ENCODE peak calls at places on chromosome 3, in ten cellular contexts. One of them, this sample, is unnamed.

GRCh38 chr3:59502806-59503205 is 453.0 kb upstream of the CFAP20DC start:
- DNase-seq in GM12878: no peak
- DNase-seq in naive thymus-derived CD4-positive, alpha-beta T cell: peak; percentile 11
- DNase-seq in ascending aorta: no peak
- DNase-seq in A549: no peak
- DNase-seq in left ventricle myocardium inferior: no peak
- DNase-seq in SK-N-SH: no peak
- DNase-seq in spleen: no peak
- DNase-seq in CD8-positive, alpha-beta T cell: no peak
- DNase-seq in body of pancreas: no peak
- DNase-seq in this sample: no peak

GRCh38 chr3:183967693-183968092 is 50.0 kb downstream of the ABCC5 start:
- DNase-seq in GM12878: no peak
- DNase-seq in naive thymus-derived CD4-positive, alpha-beta T cell: no peak
- DNase-seq in ascending aorta: no peak
- DNase-seq in A549: no peak
- DNase-seq in left ventricle myocardium inferior: no peak
- DNase-seq in SK-N-SH: no peak
- DNase-seq in spleen: no peak
- DNase-seq in CD8-positive, alpha-beta T cell: no peak
- DNase-seq in body of pancreas: no peak
- DNase-seq in this sample: no peak

GRCh38 chr3:181969925-181970324 is 258.2 kb downstream of the SOX2 start:
- DNase-seq in GM12878: no peak
- DNase-seq in naive thymus-derived CD4-positive, alpha-beta T cell: no peak
- DNase-seq in ascending aorta: no peak
- DNase-seq in A549: no peak
- DNase-seq in left ventricle myocardium inferior: no peak
- DNase-seq in SK-N-SH: no peak
- DNase-seq in spleen: no peak
- DNase-seq in CD8-positive, alpha-beta T cell: no peak
- DNase-seq in body of pancreas: no peak
- DNase-seq in this sample: no peak

GRCh38 chr3:13667330-13667729 is 118.4 kb downstream of the FBLN2 start:
- DNase-seq in GM12878: no peak
- DNase-seq in naive thymus-derived CD4-positive, alpha-beta T cell: no peak
- DNase-seq in ascending aorta: no peak
- DNase-seq in A549: no peak
- DNase-seq in left ventricle myocardium inferior: no peak
- DNase-seq in SK-N-SH: no peak
- DNase-seq in spleen: no peak
- DNase-seq in CD8-positive, alpha-beta T cell: no peak
- DNase-seq in body of pancreas: no peak
- DNase-seq in this sample: no peak

GRCh38 chr3:197820550-197821335 is 29.7 kb downstream of the LRCH3 start:
- DNase-seq in GM12878: no peak
- DNase-seq in naive thymus-derived CD4-positive, alpha-beta T cell: no peak
- DNase-seq in ascending aorta: no peak
- DNase-seq in A549: peak; percentile 70
- DNase-seq in left ventricle myocardium inferior: no peak
- DNase-seq in SK-N-SH: no peak
- DNase-seq in spleen: no peak
- DNase-seq in CD8-positive, alpha-beta T cell: no peak
- DNase-seq in body of pancreas: no peak
- DNase-seq in this sample: no peak

GRCh38 chr3:43390255-43390588 is 103.9 kb downstream of the SNRK start:
- DNase-seq in GM12878: no peak
- DNase-seq in naive thymus-derived CD4-positive, alpha-beta T cell: no peak
- DNase-seq in ascending aorta: no peak
- DNase-seq in A549: no peak
- DNase-seq in left ventricle myocardium inferior: no peak
- DNase-seq in SK-N-SH: no peak
- DNase-seq in spleen: no peak
- DNase-seq in CD8-positive, alpha-beta T cell: no peak
- DNase-seq in body of pancreas: peak; percentile 91
- DNase-seq in this sample: no peak

GRCh38 chr3:15819576-15819975 is 21.8 kb upstream of the ANKRD28 start:
- DNase-seq in GM12878: no peak
- DNase-seq in naive thymus-derived CD4-positive, alpha-beta T cell: no peak
- DNase-seq in ascending aorta: no peak
- DNase-seq in A549: no peak
- DNase-seq in left ventricle myocardium inferior: no peak
- DNase-seq in SK-N-SH: no peak
- DNase-seq in spleen: no peak
- DNase-seq in CD8-positive, alpha-beta T cell: no peak
- DNase-seq in body of pancreas: no peak
- DNase-seq in this sample: no peak

GRCh38 chr3:31753050-31753425 is 220.3 kb downstream of the STT3B start:
- DNase-seq in GM12878: no peak
- DNase-seq in naive thymus-derived CD4-positive, alpha-beta T cell: no peak
- DNase-seq in ascending aorta: no peak
- DNase-seq in A549: no peak
- DNase-seq in left ventricle myocardium inferior: no peak
- DNase-seq in SK-N-SH: no peak
- DNase-seq in spleen: no peak
- DNase-seq in CD8-positive, alpha-beta T cell: no peak
- DNase-seq in body of pancreas: no peak
- DNase-seq in this sample: no peak

GRCh38 chr3:84066920-84067319 is 891.9 kb upstream of the CADM2 start:
- DNase-seq in GM12878: no peak
- DNase-seq in naive thymus-derived CD4-positive, alpha-beta T cell: no peak
- DNase-seq in ascending aorta: no peak
- DNase-seq in A549: no peak
- DNase-seq in left ventricle myocardium inferior: no peak
- DNase-seq in SK-N-SH: no peak
- DNase-seq in spleen: no peak
- DNase-seq in CD8-positive, alpha-beta T cell: no peak
- DNase-seq in body of pancreas: no peak
- DNase-seq in this sample: no peak

GRCh38 chr3:71512000-71512399 is 71.5 kb downstream of the FOXP1 start:
- DNase-seq in GM12878: no peak
- DNase-seq in naive thymus-derived CD4-positive, alpha-beta T cell: peak; percentile 60
- DNase-seq in ascending aorta: no peak
- DNase-seq in A549: no peak
- DNase-seq in left ventricle myocardium inferior: no peak
- DNase-seq in SK-N-SH: no peak
- DNase-seq in spleen: no peak
- DNase-seq in CD8-positive, alpha-beta T cell: peak; percentile 48
- DNase-seq in body of pancreas: no peak
- DNase-seq in this sample: peak; percentile 71
- H3K27ac ChIP-seq in GM12878: no peak overlapping the region
- H3K27ac ChIP-seq in naive thymus-derived CD4-positive, alpha-beta T cell: peak overlapping the region; percentile 36
- H3K27ac ChIP-seq in ascending aorta: peak overlapping the region; percentile 59
- H3K27ac ChIP-seq in A549: peak overlapping the region; percentile 76
- H3K27ac ChIP-seq in left ventricle myocardium inferior: no peak overlapping the region
- H3K27ac ChIP-seq in SK-N-SH: peak overlapping the region; percentile 47
- H3K27ac ChIP-seq in spleen: peak overlapping the region; percentile 15
- H3K27ac ChIP-seq in CD8-positive, alpha-beta T cell: no peak overlapping the region
- H3K27ac ChIP-seq in body of pancreas: no peak overlapping the region
- H3K27ac ChIP-seq in this sample: peak overlapping the region; percentile 27

GRCh38 chr3:4525555-4526238 is 32.5 kb downstream of the ITPR1 start:
- DNase-seq in GM12878: no peak
- DNase-seq in naive thymus-derived CD4-positive, alpha-beta T cell: no peak
- DNase-seq in ascending aorta: no peak
- DNase-seq in A549: no peak
- DNase-seq in left ventricle myocardium inferior: no peak
- DNase-seq in SK-N-SH: no peak
- DNase-seq in spleen: no peak
- DNase-seq in CD8-positive, alpha-beta T cell: no peak
- DNase-seq in body of pancreas: no peak
- DNase-seq in this sample: no peak

GRCh38 chr3:4531478-4532025 is 38.4 kb downstream of the ITPR1 start:
- DNase-seq in GM12878: no peak
- DNase-seq in naive thymus-derived CD4-positive, alpha-beta T cell: no peak
- DNase-seq in ascending aorta: no peak
- DNase-seq in A549: no peak
- DNase-seq in left ventricle myocardium inferior: no peak
- DNase-seq in SK-N-SH: no peak
- DNase-seq in spleen: no peak
- DNase-seq in CD8-positive, alpha-beta T cell: no peak
- DNase-seq in body of pancreas: no peak
- DNase-seq in this sample: no peak

GRCh38 chr3:4529901-4530588 is 36.9 kb downstream of the ITPR1 start:
- DNase-seq in GM12878: no peak
- DNase-seq in naive thymus-derived CD4-positive, alpha-beta T cell: no peak
- DNase-seq in ascending aorta: no peak
- DNase-seq in A549: no peak
- DNase-seq in left ventricle myocardium inferior: no peak
- DNase-seq in SK-N-SH: no peak
- DNase-seq in spleen: no peak
- DNase-seq in CD8-positive, alpha-beta T cell: no peak
- DNase-seq in body of pancreas: no peak
- DNase-seq in this sample: no peak

GRCh38 chr3:4532535-4533112 is 39.5 kb downstream of the ITPR1 start:
- DNase-seq in GM12878: no peak
- DNase-seq in naive thymus-derived CD4-positive, alpha-beta T cell: no peak
- DNase-seq in ascending aorta: no peak
- DNase-seq in A549: no peak
- DNase-seq in left ventricle myocardium inferior: no peak
- DNase-seq in SK-N-SH: peak; percentile 42
- DNase-seq in spleen: no peak
- DNase-seq in CD8-positive, alpha-beta T cell: no peak
- DNase-seq in body of pancreas: no peak
- DNase-seq in this sample: no peak

DNA sequence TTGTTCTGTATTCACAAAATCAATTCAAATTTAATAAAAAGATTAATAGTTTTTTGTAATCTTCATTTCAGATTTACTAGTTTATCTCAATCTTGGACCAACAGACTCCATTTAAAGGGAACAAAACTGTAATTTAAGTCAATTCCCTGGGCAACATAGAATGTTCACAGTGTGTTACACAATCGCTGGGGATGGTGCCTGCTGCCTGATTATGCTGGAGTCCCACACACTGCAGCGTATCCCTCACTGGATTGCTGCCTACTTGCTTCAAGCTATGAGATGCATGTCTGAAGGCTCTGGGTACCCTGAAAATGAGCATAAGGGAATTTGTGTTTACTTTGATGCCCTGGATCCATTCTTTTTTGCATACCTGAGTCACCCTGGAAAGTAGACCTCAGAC is 35.7 kb downstream of the ITPR1 start:
- DNase-seq in GM12878: no peak
- DNase-seq in naive thymus-derived CD4-positive, alpha-beta T cell: no peak
- DNase-seq in ascending aorta: no peak
- DNase-seq in A549: no peak
- DNase-seq in left ventricle myocardium inferior: no peak
- DNase-seq in SK-N-SH: no peak
- DNase-seq in spleen: no peak
- DNase-seq in CD8-positive, alpha-beta T cell: no peak
- DNase-seq in body of pancreas: no peak
- DNase-seq in this sample: no peak
- H3K4me1 ChIP-seq in GM12878: no peaks in the 10 kb centered on the region
- H3K4me1 ChIP-seq in naive thymus-derived CD4-positive, alpha-beta T cell: no peaks in the 10 kb centered on the region
- H3K4me1 ChIP-seq in ascending aorta: peaks cover 28% of the 10 kb centered on the region
- H3K4me1 ChIP-seq in A549: no peaks in the 10 kb centered on the region
- H3K4me1 ChIP-seq in left ventricle myocardium inferior: peaks cover 68% of the 10 kb centered on the region
- H3K4me1 ChIP-seq in SK-N-SH: peaks cover 57% of the 10 kb centered on the region
- H3K4me1 ChIP-seq in spleen: peaks cover 11% of the 10 kb centered on the region
- H3K4me1 ChIP-seq in CD8-positive, alpha-beta T cell: no peaks in the 10 kb centered on the region
- H3K4me1 ChIP-seq in body of pancreas: peaks cover 10% of the 10 kb centered on the region
- H3K4me1 ChIP-seq in this sample: no peaks in the 10 kb centered on the region

GRCh38 chr3:36562945-36563344 is 182.6 kb downstream of the STAC start:
- DNase-seq in GM12878: no peak
- DNase-seq in naive thymus-derived CD4-positive, alpha-beta T cell: no peak
- DNase-seq in ascending aorta: no peak
- DNase-seq in A549: no peak
- DNase-seq in left ventricle myocardium inferior: no peak
- DNase-seq in SK-N-SH: no peak
- DNase-seq in spleen: no peak
- DNase-seq in CD8-positive, alpha-beta T cell: no peak
- DNase-seq in body of pancreas: no peak
- DNase-seq in this sample: no peak

GRCh38 chr3:36557021-36557707 is 176.9 kb downstream of the STAC start:
- DNase-seq in GM12878: no peak
- DNase-seq in naive thymus-derived CD4-positive, alpha-beta T cell: no peak
- DNase-seq in ascending aorta: no peak
- DNase-seq in A549: no peak
- DNase-seq in left ventricle myocardium inferior: no peak
- DNase-seq in SK-N-SH: no peak
- DNase-seq in spleen: no peak
- DNase-seq in CD8-positive, alpha-beta T cell: no peak
- DNase-seq in body of pancreas: no peak
- DNase-seq in this sample: no peak

GRCh38 chr3:36557708-36558100 is 177.4 kb downstream of the STAC start:
- DNase-seq in GM12878: no peak
- DNase-seq in naive thymus-derived CD4-positive, alpha-beta T cell: no peak
- DNase-seq in ascending aorta: no peak
- DNase-seq in A549: no peak
- DNase-seq in left ventricle myocardium inferior: no peak
- DNase-seq in SK-N-SH: no peak
- DNase-seq in spleen: no peak
- DNase-seq in CD8-positive, alpha-beta T cell: no peak
- DNase-seq in body of pancreas: no peak
- DNase-seq in this sample: no peak

DNA sequence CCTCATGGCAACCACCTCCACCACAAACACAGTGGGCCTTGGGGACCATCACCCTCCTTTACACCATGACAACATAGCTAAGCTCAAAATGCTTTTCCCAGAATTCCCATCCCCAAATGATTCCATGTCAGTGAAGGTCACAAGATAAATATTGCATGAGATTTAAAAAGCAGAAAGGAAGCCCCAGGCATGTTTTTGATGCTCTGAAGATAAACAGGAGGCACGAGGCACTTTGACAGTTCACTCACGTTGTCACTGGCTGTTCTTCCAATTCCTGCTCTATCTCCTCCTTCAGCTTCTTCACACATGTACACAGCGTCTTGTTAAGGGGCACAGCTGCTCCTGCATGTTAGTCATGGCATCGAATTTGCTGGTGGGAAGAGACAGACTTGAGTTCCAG is 180.4 kb downstream of the STAC start:
- DNase-seq in GM12878: no peak
- DNase-seq in naive thymus-derived CD4-positive, alpha-beta T cell: no peak
- DNase-seq in ascending aorta: no peak
- DNase-seq in A549: no peak
- DNase-seq in left ventricle myocardium inferior: no peak
- DNase-seq in SK-N-SH: no peak
- DNase-seq in spleen: no peak
- DNase-seq in CD8-positive, alpha-beta T cell: no peak
- DNase-seq in body of pancreas: no peak
- DNase-seq in this sample: no peak
- H3K9me3 ChIP-seq in GM12878: no peaks in the 10 kb centered on the region
- H3K9me3 ChIP-seq in naive thymus-derived CD4-positive, alpha-beta T cell: no peaks in the 10 kb centered on the region
- H3K9me3 ChIP-seq in ascending aorta: peaks cover under 1% of the 10 kb centered on the region
- H3K9me3 ChIP-seq in A549: no peaks in the 10 kb centered on the region
- H3K9me3 ChIP-seq in left ventricle myocardium inferior: no peaks in the 10 kb centered on the region
- H3K9me3 ChIP-seq in SK-N-SH: no peaks in the 10 kb centered on the region
- H3K9me3 ChIP-seq in spleen: no peaks in the 10 kb centered on the region
- H3K9me3 ChIP-seq in CD8-positive, alpha-beta T cell: no peaks in the 10 kb centered on the region
- H3K9me3 ChIP-seq in body of pancreas: no peaks in the 10 kb centered on the region
- H3K9me3 ChIP-seq in this sample: no peaks in the 10 kb centered on the region

DNA sequence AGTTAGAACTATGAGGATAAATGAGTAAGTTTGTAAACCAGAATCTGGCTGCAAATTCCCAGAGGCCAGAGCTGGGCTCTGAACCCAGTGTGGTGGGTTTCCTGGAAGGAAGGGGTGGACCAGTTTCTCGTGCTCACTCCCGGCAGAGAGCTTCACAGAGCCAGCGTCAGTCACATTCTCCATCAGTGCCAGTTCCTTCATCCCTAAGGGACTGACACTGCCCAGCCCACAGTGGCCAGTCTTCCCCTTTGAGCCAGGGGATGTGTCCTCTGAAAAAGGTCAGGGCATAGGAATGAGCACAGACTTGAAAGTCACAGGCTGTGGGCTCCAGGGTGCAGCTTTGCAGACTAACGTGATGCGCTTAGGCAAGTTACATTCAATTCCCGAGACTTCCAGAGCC is 135.8 kb upstream of the HACD2 start:
- DNase-seq in GM12878: no peak
- DNase-seq in naive thymus-derived CD4-positive, alpha-beta T cell: no peak
- DNase-seq in ascending aorta: no peak
- DNase-seq in A549: no peak
- DNase-seq in left ventricle myocardium inferior: no peak
- DNase-seq in SK-N-SH: no peak
- DNase-seq in spleen: no peak
- DNase-seq in CD8-positive, alpha-beta T cell: no peak
- DNase-seq in body of pancreas: no peak
- DNase-seq in this sample: no peak
- H3K27ac ChIP-seq in GM12878: no peak overlapping the region
- H3K27ac ChIP-seq in naive thymus-derived CD4-positive, alpha-beta T cell: no peak overlapping the region
- H3K27ac ChIP-seq in ascending aorta: peak overlapping the region; percentile 68
- H3K27ac ChIP-seq in A549: no peak overlapping the region
- H3K27ac ChIP-seq in left ventricle myocardium inferior: no peak overlapping the region
- H3K27ac ChIP-seq in SK-N-SH: peak overlapping the region; percentile 82
- H3K27ac ChIP-seq in spleen: no peak overlapping the region
- H3K27ac ChIP-seq in CD8-positive, alpha-beta T cell: no peak overlapping the region
- H3K27ac ChIP-seq in body of pancreas: no peak overlapping the region
- H3K27ac ChIP-seq in this sample: no peak overlapping the region

This sample was measured in CD4-positive, CD25-positive, alpha-beta regulatory T cell.